ENCODE peak calls at places on chromosome 7, in five cellular contexts. One of them, this sample, is unnamed.

GRCh38 chr7:34928052-34928451 is 109.2 kb downstream of the DPY19L1 start:
- DNase-seq in uterus: no peak
- DNase-seq in astrocyte of the spinal cord: peak
- DNase-seq in left ventricle myocardium inferior: no peak
- DNase-seq in cardiac fibroblast: peak
- DNase-seq in this sample: no peak

GRCh38 chr7:84950836-84951235 is 236.0 kb downstream of the SEMA3D start:
- DNase-seq in uterus: no peak
- DNase-seq in astrocyte of the spinal cord: peak
- DNase-seq in left ventricle myocardium inferior: no peak
- DNase-seq in cardiac fibroblast: peak
- DNase-seq in this sample: no peak

GRCh38 chr7:33773053-33773452 is 132.3 kb upstream of the BMPER start:
- DNase-seq in uterus: no peak
- DNase-seq in astrocyte of the spinal cord: peak
- DNase-seq in left ventricle myocardium inferior: no peak
- DNase-seq in cardiac fibroblast: peak
- DNase-seq in this sample: no peak

GRCh38 chr7:12267542-12267941 is 56.4 kb downstream of the TMEM106B start:
- DNase-seq in uterus: no peak
- DNase-seq in astrocyte of the spinal cord: no peak
- DNase-seq in left ventricle myocardium inferior: no peak
- DNase-seq in cardiac fibroblast: no peak
- DNase-seq in this sample: no peak

GRCh38 chr7:69419928-69420327 is 178.3 kb upstream of the AUTS2 start:
- DNase-seq in uterus: no peak
- DNase-seq in astrocyte of the spinal cord: no peak
- DNase-seq in left ventricle myocardium inferior: no peak
- DNase-seq in cardiac fibroblast: no peak
- DNase-seq in this sample: no peak

GRCh38 chr7:67105382-67105781 is 108.7 kb downstream of the TYW1 start:
- DNase-seq in uterus: no peak
- DNase-seq in astrocyte of the spinal cord: peak
- DNase-seq in left ventricle myocardium inferior: no peak
- DNase-seq in cardiac fibroblast: peak
- DNase-seq in this sample: no peak

GRCh38 chr7:102415685-102416225 is 17.6 kb upstream of the ORAI2 start:
- DNase-seq in uterus: no peak
- DNase-seq in astrocyte of the spinal cord: no peak
- DNase-seq in left ventricle myocardium inferior: no peak
- DNase-seq in cardiac fibroblast: no peak
- DNase-seq in this sample: no peak

GRCh38 chr7:79317728-79318127 is 135.7 kb downstream of the MAGI2 start:
- DNase-seq in uterus: no peak
- DNase-seq in astrocyte of the spinal cord: peak
- DNase-seq in left ventricle myocardium inferior: no peak
- DNase-seq in cardiac fibroblast: peak
- DNase-seq in this sample: peak

GRCh38 chr7:2033586-2034135 is 199.1 kb downstream of the MAD1L1 start:
- DNase-seq in uterus: no peak
- DNase-seq in astrocyte of the spinal cord: no peak
- DNase-seq in left ventricle myocardium inferior: peak
- DNase-seq in cardiac fibroblast: no peak
- DNase-seq in this sample: no peak

GRCh38 chr7:148605350-148605749 is 14.8 kb downstream of the C7orf33 start:
- DNase-seq in uterus: no peak
- DNase-seq in astrocyte of the spinal cord: no peak
- DNase-seq in left ventricle myocardium inferior: no peak
- DNase-seq in cardiac fibroblast: no peak
- DNase-seq in this sample: no peak

GRCh38 chr7:106947244-106947728 is 82.2 kb downstream of the PIK3CG start:
- DNase-seq in uterus: peak
- DNase-seq in astrocyte of the spinal cord: peak
- DNase-seq in left ventricle myocardium inferior: no peak
- DNase-seq in cardiac fibroblast: peak
- DNase-seq in this sample: peak

GRCh38 chr7:163971-164881 is 28.1 kb upstream of the FAM20C start:
- DNase-seq in uterus: no peak
- DNase-seq in astrocyte of the spinal cord: no peak
- DNase-seq in left ventricle myocardium inferior: no peak
- DNase-seq in cardiac fibroblast: no peak
- DNase-seq in this sample: no peak

GRCh38 chr7:106666353-106666752 is 5.4 kb upstream of the CCDC71L start:
- DNase-seq in uterus: no peak
- DNase-seq in astrocyte of the spinal cord: no peak
- DNase-seq in left ventricle myocardium inferior: no peak
- DNase-seq in cardiac fibroblast: no peak
- DNase-seq in this sample: no peak

DNA sequence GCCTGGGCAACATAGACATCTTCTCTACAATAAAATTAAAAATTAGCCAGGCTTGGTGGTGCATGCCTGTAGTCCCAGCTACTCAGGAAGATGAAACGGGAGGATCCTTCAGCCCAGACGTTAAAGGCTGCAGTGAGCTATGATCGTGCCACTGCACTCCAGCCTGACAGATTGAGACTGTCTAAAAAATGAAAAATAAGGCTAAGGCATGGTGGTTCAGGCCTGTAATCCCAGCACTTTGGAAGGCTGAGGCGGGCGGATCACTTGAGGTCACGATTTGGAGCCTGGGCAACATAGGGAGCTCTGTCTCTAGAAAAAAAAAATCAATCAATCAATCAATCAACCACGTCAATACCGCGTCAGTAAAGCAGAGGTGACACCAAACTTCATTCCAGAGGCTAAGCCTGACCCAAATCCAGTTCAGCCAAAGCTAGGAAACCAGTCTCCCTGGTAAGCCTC is 31.1 kb downstream of the MRPS24 start:
- DNase-seq in uterus: no peak
- DNase-seq in astrocyte of the spinal cord: no peak
- DNase-seq in left ventricle myocardium inferior: no peak
- DNase-seq in cardiac fibroblast: no peak
- DNase-seq in this sample: no peak
- H3K4me3 ChIP-seq in uterus: no peak
- H3K4me3 ChIP-seq in astrocyte of the spinal cord: no peak
- H3K4me3 ChIP-seq in left ventricle myocardium inferior: no peak
- H3K4me3 ChIP-seq in cardiac fibroblast: no peak
- H3K4me3 ChIP-seq in this sample: no peak

DNA sequence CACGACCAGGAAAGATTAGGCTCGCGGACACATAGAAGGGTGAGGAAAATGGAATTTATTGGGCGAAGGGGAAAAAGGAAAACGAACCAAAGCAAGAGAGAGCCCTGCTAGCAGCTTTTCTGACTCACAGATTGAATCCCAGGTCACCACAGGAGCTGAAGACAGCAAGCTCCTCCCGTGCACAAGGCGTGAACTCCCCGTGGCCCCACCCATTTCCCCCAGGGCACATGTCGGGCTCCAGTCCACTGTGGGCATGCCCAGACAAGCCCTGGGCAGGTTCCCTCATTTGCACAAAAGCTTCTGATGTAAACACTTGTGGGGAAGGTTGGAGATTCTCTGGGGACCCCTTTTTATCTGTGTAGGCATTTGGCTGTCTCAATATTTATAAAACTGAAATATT is 582.4 kb downstream of the SUGCT start:
- DNase-seq in uterus: peak
- DNase-seq in astrocyte of the spinal cord: peak
- DNase-seq in left ventricle myocardium inferior: peak
- DNase-seq in cardiac fibroblast: peak
- DNase-seq in this sample: peak
- H3K4me3 ChIP-seq in uterus: no peak
- H3K4me3 ChIP-seq in astrocyte of the spinal cord: no peak
- H3K4me3 ChIP-seq in left ventricle myocardium inferior: peak
- H3K4me3 ChIP-seq in cardiac fibroblast: no peak
- H3K4me3 ChIP-seq in this sample: no peak

DNA sequence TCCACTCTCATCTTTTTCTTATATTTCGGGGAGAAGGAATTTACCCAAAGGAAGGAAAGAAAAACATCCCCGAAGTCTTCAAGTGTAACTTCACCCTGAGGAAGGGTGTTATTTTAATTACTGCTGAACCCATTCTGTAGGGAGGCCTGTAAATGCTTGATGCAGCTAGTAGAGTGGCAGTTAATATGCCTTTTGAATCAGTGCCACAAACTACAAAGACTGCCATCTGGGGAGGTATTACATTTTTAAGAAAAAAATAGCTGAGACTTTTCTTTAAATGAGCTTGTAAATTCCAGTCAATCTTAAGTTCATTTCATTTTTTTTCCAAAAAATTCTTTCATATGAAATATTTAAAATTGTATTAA is 233.1 kb upstream of the FERD3L start:
- DNase-seq in uterus: no peak
- DNase-seq in astrocyte of the spinal cord: no peak
- DNase-seq in left ventricle myocardium inferior: no peak
- DNase-seq in cardiac fibroblast: no peak
- DNase-seq in this sample: no peak
- H3K4me3 ChIP-seq in uterus: no peak
- H3K4me3 ChIP-seq in astrocyte of the spinal cord: no peak
- H3K4me3 ChIP-seq in left ventricle myocardium inferior: no peak
- H3K4me3 ChIP-seq in cardiac fibroblast: no peak
- H3K4me3 ChIP-seq in this sample: peak

DNA sequence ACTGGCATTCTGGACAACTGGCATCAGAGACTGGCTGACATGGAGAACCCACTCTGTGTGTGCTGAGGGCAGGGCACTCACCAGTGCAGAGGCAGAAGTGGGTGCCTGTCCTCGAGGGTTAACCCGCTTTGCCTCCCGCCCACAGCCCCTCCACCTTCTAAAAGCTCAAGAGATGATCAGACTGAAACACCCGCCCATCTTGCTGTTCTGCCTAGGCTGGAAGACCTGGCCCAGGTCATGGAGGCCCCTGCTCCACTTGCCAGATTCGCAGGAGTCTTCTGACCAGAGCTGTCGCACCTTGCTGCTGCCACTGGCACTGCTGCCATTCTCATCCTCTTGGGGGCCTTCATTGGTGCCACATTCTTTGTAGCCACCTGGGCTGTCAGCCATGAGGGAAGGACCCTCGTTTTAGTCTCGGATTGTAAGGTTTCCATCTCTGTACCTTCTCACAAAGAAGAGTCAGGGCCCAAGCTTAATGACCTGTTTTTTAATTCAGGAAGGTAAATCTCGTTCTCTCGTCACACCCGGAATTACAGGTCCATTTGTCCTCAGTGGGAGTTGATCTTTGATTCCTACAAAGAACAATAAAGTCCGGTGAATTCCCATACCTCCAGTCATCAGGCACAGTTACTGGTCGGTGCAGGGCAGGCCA is 1.9 kb downstream of the CYREN start:
- DNase-seq in uterus: no peak
- DNase-seq in astrocyte of the spinal cord: no peak
- DNase-seq in left ventricle myocardium inferior: no peak
- DNase-seq in cardiac fibroblast: no peak
- DNase-seq in this sample: no peak
- H3K4me3 ChIP-seq in uterus: no peak
- H3K4me3 ChIP-seq in astrocyte of the spinal cord: no peak
- H3K4me3 ChIP-seq in left ventricle myocardium inferior: peak
- H3K4me3 ChIP-seq in cardiac fibroblast: no peak
- H3K4me3 ChIP-seq in this sample: no peak

DNA sequence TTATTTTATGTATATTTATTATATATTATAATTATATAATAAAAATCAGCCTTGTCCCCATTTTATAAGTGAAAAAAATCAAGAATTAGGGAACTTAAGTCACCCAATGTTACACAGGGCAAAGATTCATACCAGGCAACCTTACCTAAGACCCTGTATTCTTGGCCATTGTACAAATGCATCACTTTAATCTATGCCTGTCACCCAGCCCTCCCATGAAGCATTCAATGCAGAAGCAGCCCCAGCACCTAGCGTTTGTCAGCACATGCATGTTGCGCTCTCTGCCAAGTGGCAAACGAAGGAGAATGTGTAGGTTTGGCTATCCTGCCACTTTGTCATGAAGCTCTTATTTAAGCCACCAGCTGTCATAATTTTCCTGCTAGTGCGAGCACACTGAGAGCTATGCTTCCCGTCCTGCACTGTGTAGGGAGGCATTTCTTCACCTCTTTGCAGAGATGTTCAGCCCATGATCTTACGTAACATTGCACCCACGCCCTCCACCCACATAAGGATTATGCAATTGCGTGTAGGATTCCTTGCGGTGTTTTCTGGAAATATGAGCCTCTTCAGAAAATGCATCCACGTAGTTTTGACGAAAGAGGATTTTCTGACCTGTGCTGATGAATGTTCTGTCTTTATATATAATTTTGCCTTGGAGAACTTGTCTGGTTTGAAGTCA is 7.7 kb upstream of the COBL start:
- DNase-seq in uterus: no peak
- DNase-seq in astrocyte of the spinal cord: no peak
- DNase-seq in left ventricle myocardium inferior: no peak
- DNase-seq in cardiac fibroblast: peak
- DNase-seq in this sample: no peak
- H3K4me3 ChIP-seq in uterus: no peak
- H3K4me3 ChIP-seq in astrocyte of the spinal cord: no peak
- H3K4me3 ChIP-seq in left ventricle myocardium inferior: no peak
- H3K4me3 ChIP-seq in cardiac fibroblast: no peak
- H3K4me3 ChIP-seq in this sample: no peak

DNA sequence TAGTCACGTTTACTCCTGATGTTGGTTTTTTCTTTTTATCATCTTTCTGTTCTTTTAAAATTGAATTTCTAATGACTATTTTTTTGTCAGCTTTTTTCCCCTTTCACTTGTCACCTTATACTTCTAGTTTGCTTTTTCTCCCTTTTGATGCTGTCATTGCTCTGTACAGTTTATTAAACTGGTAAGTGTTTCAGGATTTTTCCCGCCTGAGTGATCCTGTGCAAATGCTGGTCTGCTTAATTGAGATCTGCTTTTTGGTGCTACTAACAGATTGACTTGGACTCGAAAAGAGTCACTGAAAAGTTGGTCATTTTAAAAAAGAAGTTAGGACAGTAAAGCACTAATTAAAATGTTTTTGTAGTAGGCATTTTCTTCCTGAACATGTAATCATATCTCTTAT is 95.2 kb downstream of the PHTF2 start:
- DNase-seq in uterus: no peak
- DNase-seq in astrocyte of the spinal cord: no peak
- DNase-seq in left ventricle myocardium inferior: no peak
- DNase-seq in cardiac fibroblast: no peak
- DNase-seq in this sample: no peak
- H3K4me3 ChIP-seq in uterus: no peak
- H3K4me3 ChIP-seq in astrocyte of the spinal cord: no peak
- H3K4me3 ChIP-seq in left ventricle myocardium inferior: no peak
- H3K4me3 ChIP-seq in cardiac fibroblast: no peak
- H3K4me3 ChIP-seq in this sample: no peak

DNA sequence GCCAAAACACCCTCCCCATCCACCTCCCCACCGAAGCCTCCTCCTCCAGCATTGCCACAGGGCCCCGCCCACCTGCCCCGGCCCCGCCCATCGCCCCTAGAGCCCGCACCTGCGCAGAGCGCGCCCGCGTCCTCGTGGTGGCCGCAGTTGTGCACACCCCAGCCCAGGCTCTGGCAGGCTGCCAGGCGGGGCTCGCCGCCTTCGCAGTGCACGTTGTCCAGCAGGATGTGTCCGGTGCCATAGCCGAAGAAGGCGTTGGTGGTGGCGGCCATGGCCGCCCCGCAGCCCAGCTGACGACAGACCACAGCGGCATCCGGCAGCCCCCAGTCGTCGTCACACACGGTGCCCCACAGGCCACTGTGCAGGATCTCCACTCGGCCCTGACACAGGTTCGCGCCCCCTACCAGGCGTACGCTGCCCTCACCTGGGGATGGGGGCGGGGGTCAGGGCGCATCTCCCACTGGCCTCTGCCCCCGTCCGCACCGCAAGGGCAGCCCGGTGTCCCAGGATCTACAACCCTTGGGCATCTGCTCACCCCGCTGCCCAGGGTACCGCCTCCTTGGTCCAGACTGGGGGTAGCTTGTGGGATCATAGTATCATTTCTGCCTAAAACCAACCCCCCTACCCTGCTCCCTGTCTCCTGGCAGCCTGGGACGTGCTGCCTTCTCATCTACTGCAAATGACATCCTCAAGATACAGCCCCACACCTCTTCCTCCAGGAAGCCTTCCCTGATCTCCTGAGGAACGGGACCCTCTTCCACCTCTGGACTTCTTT is 11.9 kb downstream of the SSC4D start:
- DNase-seq in uterus: peak
- DNase-seq in astrocyte of the spinal cord: peak
- DNase-seq in left ventricle myocardium inferior: peak
- DNase-seq in cardiac fibroblast: peak
- DNase-seq in this sample: no peak
- H3K4me3 ChIP-seq in uterus: peak
- H3K4me3 ChIP-seq in astrocyte of the spinal cord: peak
- H3K4me3 ChIP-seq in left ventricle myocardium inferior: peak
- H3K4me3 ChIP-seq in cardiac fibroblast: peak
- H3K4me3 ChIP-seq in this sample: peak

This sample was measured in SJSA1.